ENCODE peak calls at places on chromosomes 5 and 9, in six cellular contexts. J is A549, S is K562, M is HepG2, A is endothelial cell of umbilical vein, C is GM12878. W is an unnamed sample.

GRCh38 chr9:135147473-135147805 is 60.0 kb downstream of the OLFM1 start:
- DNase-seq in J (no peak), S (no peak), M (no peak), A (no peak), C (no peak), W (no peak)

GRCh38 chr5:32027717-32028321 is 146.3 kb downstream of the GOLPH3 start:
- DNase-seq in J (peak; percentile 73), S (no peak), M (peak; percentile 39), A (peak; percentile 35), C (no peak), W (peak; percentile 97)

GRCh38 chr5:143600396-143601075 is 197.1 kb upstream of the NR3C1 start:
- DNase-seq in J (no peak), S (no peak), M (peak; percentile 76), A (no peak), C (no peak), W (peak; percentile 79)

GRCh38 chr9:36008774-36009300 is 27.9 kb upstream of the RECK start:
- DNase-seq in J (peak; percentile 79), S (peak; percentile 80), M (peak; percentile 74), A (peak; percentile 54), C (no peak), W (peak; percentile 62)

GRCh38 chr9:36101916-36102741 is 34.4 kb upstream of the GLIPR2 start:
- DNase-seq in J (peak; percentile 90), S (peak; percentile 19), M (peak; percentile 57), A (peak; percentile 88), C (no peak), W (no peak)

GRCh38 chr9:109212768-109213167 is 45.7 kb upstream of the FRRS1L start:
- DNase-seq in J (no peak), S (no peak), M (no peak), A (no peak), C (no peak), W (no peak)

GRCh38 chr9:87290241-87290700 is 207.4 kb upstream of the DAPK1 start:
- DNase-seq in J (no peak), S (no peak), M (no peak), A (no peak), C (no peak), W (no peak)

GRCh38 chr5:91224969-91225368 is 158.1 kb downstream of the ARRDC3 start:
- DNase-seq in J (no peak), S (no peak), M (no peak), A (no peak), C (no peak), W (no peak)

GRCh38 chr5:3948838-3949237 is 353.2 kb downstream of the IRX1 start:
- DNase-seq in J (no peak), S (no peak), M (no peak), A (no peak), C (no peak), W (no peak)

GRCh38 chr9:21696411-21696865 is 106.0 kb upstream of the MTAP start:
- DNase-seq in J (peak; percentile 70), S (no peak), M (peak; percentile 5), A (no peak), C (no peak), W (no peak)

GRCh38 chr9:93651521-93651950 is 75.2 kb downstream of the PHF2 start:
- DNase-seq in J (no peak), S (no peak), M (no peak), A (no peak), C (no peak), W (no peak)

GRCh38 chr9:134061688-134062371 is 6.0 kb downstream of the BRD3 start:
- DNase-seq in J (no peak), S (no peak), M (no peak), A (no peak), C (no peak), W (no peak)

GRCh38 chr5:55037046-55037771 is 13.2 kb downstream of the GZMK start:
- DNase-seq in J (peak; percentile 2), S (no peak), M (no peak), A (peak; percentile 7), C (no peak), W (no peak)

GRCh38 chr9:121485618-121486531 is 13.8 kb downstream of the GGTA1 start:
- DNase-seq in J (no peak), S (peak; percentile 43), M (no peak), A (no peak), C (no peak), W (peak; percentile 64)

GRCh38 chr9:121478816-121479676 is 20.6 kb downstream of the GGTA1 start:
- DNase-seq in J (no peak), S (no peak), M (no peak), A (peak; percentile 59), C (no peak), W (no peak)

GRCh38 chr9:121483473-121484031 is 16.1 kb downstream of the GGTA1 start:
- DNase-seq in J (no peak), S (no peak), M (no peak), A (no peak), C (no peak), W (no peak)

GRCh38 chr9:121484659-121485446 is 14.8 kb downstream of the GGTA1 start:
- DNase-seq in J (no peak), S (no peak), M (no peak), A (no peak), C (no peak), W (no peak)

GRCh38 chr9:121483049-121483448 is 16.6 kb downstream of the GGTA1 start:
- DNase-seq in J (no peak), S (peak; percentile 55), M (peak; percentile 67), A (no peak), C (no peak), W (peak; percentile 25)
- TF ChIP-seq MAX in J (no peak), S (no peak), M (no peak), A (no peak), C (no peak), W (no peak)

GRCh38 chr9:129823934-129824601 is at the start of gene TOR1A:
- DNase-seq in J (peak; percentile 97), S (peak; percentile 99), M (peak; percentile 92), A (peak; percentile 95), C (peak; percentile 69), W (peak; percentile 95)
- TF ChIP-seq POLR2A in J (peak; percentile 95), S (peak; percentile 96), M (peak; percentile 93), A (peak; percentile 90), C (peak; percentile 97), W (peak; percentile 74)

GRCh38 chr5:94422819-94423218 is 195.6 kb downstream of the KIAA0825 start:
- DNase-seq in J (no peak), S (no peak), M (no peak), A (peak; percentile 63), C (no peak), W (peak; percentile 75)
- TF ChIP-seq MYC in J (no peak), S (no peak), M (no peak), A (no peak), C (no peak), W (no peak)

GRCh38 chr9:20294351-20294750 is 327.9 kb downstream of the MLLT3 start:
- DNase-seq in J (no peak), S (no peak), M (no peak), A (no peak), C (no peak), W (no peak)

GRCh38 chr9:20289416-20289815 is 332.9 kb downstream of the MLLT3 start:
- DNase-seq in J (no peak), S (no peak), M (no peak), A (no peak), C (no peak), W (no peak)

GRCh38 chr9:20291201-20291600 is 331.1 kb downstream of the MLLT3 start:
- DNase-seq in J (no peak), S (no peak), M (peak; percentile 33), A (no peak), C (no peak), W (no peak)

GRCh38 chr9:20290287-20290686 is 332.0 kb downstream of the MLLT3 start:
- DNase-seq in J (no peak), S (no peak), M (no peak), A (no peak), C (no peak), W (no peak)

DNA sequence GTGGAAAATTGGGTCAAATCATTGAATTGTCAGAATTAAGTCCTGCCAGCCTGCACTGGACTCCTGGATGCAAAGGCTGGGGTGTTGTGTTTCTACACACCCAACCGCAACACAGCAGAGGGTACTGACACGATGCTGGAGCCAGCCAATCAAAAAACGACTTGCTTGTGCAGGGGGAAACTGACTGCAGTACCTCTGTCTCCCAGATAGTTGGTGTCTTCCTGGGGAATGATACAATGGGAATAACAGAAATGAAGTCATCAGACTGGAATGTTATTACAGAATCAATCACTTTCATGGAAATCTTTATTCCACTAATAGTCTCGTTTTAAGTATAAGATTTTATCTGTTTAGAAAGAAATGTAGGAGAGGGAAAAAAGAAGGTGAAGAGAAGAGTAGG is 330.3 kb downstream of the MLLT3 start:
- DNase-seq in J (peak; percentile 66), S (no peak), M (peak; percentile 30), A (peak; percentile 4), C (no peak), W (no peak)
- TF ChIP-seq MAX in J (no peak), S (no peak), M (no peak), A (no peak), C (no peak), W (no peak)

GRCh38 chr5:134004626-134005414 is at the start of gene VDAC1:
- DNase-seq in J (peak; percentile 88), S (peak; percentile 84), M (no peak), A (peak; percentile 85), C (no peak), W (peak; percentile 92)
- TF ChIP-seq POLR2A in J (peak; percentile 84), S (peak; percentile 72), M (no peak), A (peak; percentile 88), C (peak; percentile 87), W (peak; percentile 83)

GRCh38 chr9:99285965-99286364 is 63.9 kb downstream of the SEC61B start:
- DNase-seq in J (no peak), S (no peak), M (no peak), A (no peak), C (no peak), W (no peak)

GRCh38 chr9:99287641-99288040 is 65.6 kb downstream of the SEC61B start:
- DNase-seq in J (no peak), S (no peak), M (no peak), A (no peak), C (no peak), W (no peak)

DNA sequence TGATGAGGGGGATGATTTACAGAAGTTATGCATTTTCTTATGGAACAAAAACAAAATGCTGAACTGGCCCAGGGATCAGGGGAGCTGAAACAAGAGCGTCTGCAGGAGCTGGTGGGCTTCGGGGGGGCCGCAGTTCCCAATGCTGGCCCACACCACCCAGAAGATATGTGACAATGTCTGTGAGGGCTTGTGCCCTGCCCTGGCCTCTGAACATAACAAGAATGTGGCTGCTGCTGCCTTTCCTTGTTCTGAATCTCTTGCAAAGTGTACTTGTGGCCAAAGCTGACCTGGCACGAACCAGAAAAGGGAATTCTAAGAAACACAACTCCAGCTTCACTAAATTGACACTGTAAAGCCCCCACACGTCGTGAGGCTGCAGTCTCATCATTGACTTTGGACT is 66.7 kb downstream of the SEC61B start:
- DNase-seq in J (no peak), S (no peak), M (no peak), A (no peak), C (no peak), W (no peak)
- TF ChIP-seq MYC in J (no peak), S (no peak), M (no peak), A (no peak), C (no peak), W (no peak)

GRCh38 chr5:51433052-51433710 is 49.9 kb downstream of the ISL1 start:
- DNase-seq in J (no peak), S (no peak), M (no peak), A (peak; percentile 37), C (no peak), W (no peak)
- TF ChIP-seq MAX in J (no peak), S (no peak), M (no peak), A (no peak), C (no peak), W (no peak)

W was measured in NB4.